ENCODE peak calls at places on chromosome 1, in six cellular contexts. C is HFFc6; K is T-helper 9 cell; G is mesendoderm; O is stimulated activated CD4-positive, alpha-beta T cell treated with anti-CD3 and anti-CD28 coated beads, Interleukin-4, amount 100 ng/mL, for 4 hours; W is mucosa of descending colon. R is an unnamed sample.

GRCh38 chr1:234538062-234538731 is 59.2 kb upstream of the TARBP1 start:
- DNase-seq in C (no peak), W (no peak), K (no peak), G (no peak), O (no peak), R (no peak)

GRCh38 chr1:193176788-193177187 is 9.6 kb downstream of the B3GALT2 start:
- DNase-seq in G (no peak), C (no peak), K (no peak), W (no peak), O (no peak), R (no peak)

GRCh38 chr1:95072532-95073419 is at the start of gene ALG14:
- DNase-seq in G (peak), C (peak), O (peak), K (peak), W (peak), R (peak)

GRCh38 chr1:189627427-189627826 is 850.2 kb downstream of the BRINP3 start:
- DNase-seq in O (no peak), C (no peak), W (no peak), K (no peak), G (no peak), R (no peak)

GRCh38 chr1:181390350-181391080 is 92.8 kb upstream of the CACNA1E start:
- DNase-seq in C (no peak), W (no peak), G (no peak), O (no peak), K (no peak), R (no peak)

GRCh38 chr1:161706483-161707347 is at the start of gene FCRLA:
- DNase-seq in K (no peak), C (peak), W (no peak), G (no peak), O (no peak), R (no peak)

GRCh38 chr1:19456915-19457554 is 28.3 kb downstream of the CAPZB start:
- DNase-seq in K (no peak), G (peak), O (no peak), C (no peak), W (no peak), R (no peak)

GRCh38 chr1:56068908-56069307 is 510.5 kb downstream of the PLPP3 start:
- DNase-seq in G (no peak), C (peak), K (no peak), O (no peak), W (no peak), R (no peak)

GRCh38 chr1:167200749-167201148 is 19.9 kb upstream of the POU2F1 start:
- DNase-seq in G (no peak), K (no peak), W (no peak), C (no peak), O (no peak), R (no peak)

GRCh38 chr1:205452906-205453305 is 2.9 kb downstream of the BLACAT1 start:
- DNase-seq in K (no peak), G (no peak), O (no peak), W (no peak), C (no peak), R (no peak)

GRCh38 chr1:15933684-15934083 is 42.2 kb downstream of the ZBTB17 start:
- DNase-seq in G (no peak), K (no peak), O (no peak), W (no peak), C (no peak), R (no peak)

GRCh38 chr1:15676688-15677661 is 7.1 kb upstream of the PLEKHM2 start:
- DNase-seq in G (peak), W (no peak), C (no peak), K (no peak), O (no peak), R (no peak)

GRCh38 chr1:198811436-198811835 is 172.6 kb downstream of the PTPRC start:
- DNase-seq in C (no peak), G (no peak), K (no peak), O (no peak), W (no peak), R (no peak)

GRCh38 chr1:103239034-103239433 is 130.7 kb upstream of the COL11A1 start:
- DNase-seq in W (no peak), G (no peak), O (no peak), K (no peak), C (no peak), R (no peak)

GRCh38 chr1:27660300-27660837 is 11.6 kb downstream of the IFI6 start:
- DNase-seq in G (no peak), O (no peak), W (no peak), K (no peak), C (no peak), R (no peak)

GRCh38 chr1:189429610-189430009 is 1048.1 kb downstream of the BRINP3 start:
- DNase-seq in C (no peak), O (no peak), G (peak), W (no peak), K (no peak), R (no peak)

GRCh38 chr1:69929278-69930057 is 275.9 kb downstream of the LRRC40 start:
- DNase-seq in K (no peak), W (no peak), O (no peak), G (no peak), C (no peak), R (no peak)

GRCh38 chr1:176450526-176450925 is 12.4 kb upstream of the PAPPA2 start:
- DNase-seq in G (no peak), W (no peak), C (no peak), K (no peak), O (no peak), R (no peak)

GRCh38 chr1:89607888-89608626 is 24.9 kb upstream of the LRRC8C start:
- DNase-seq in G (no peak), K (peak), C (no peak), W (no peak), O (peak), R (peak)

GRCh38 chr1:66932291-66932690 is 7.5 kb downstream of the MIER1 start:
- DNase-seq in G (no peak), C (no peak), K (no peak), W (no peak), O (no peak), R (no peak)

GRCh38 chr1:199704231-199704630 is 323.3 kb upstream of the NR5A2 start:
- DNase-seq in C (no peak), G (no peak), O (no peak), K (no peak), W (no peak), R (no peak)

GRCh38 chr1:178465011-178465410 is 31.8 kb downstream of the CLEC20A start:
- DNase-seq in W (no peak), C (peak), O (no peak), G (no peak), K (no peak), R (no peak)

GRCh38 chr1:107572674-107573205 is 392.2 kb downstream of the VAV3 start:
- DNase-seq in O (no peak), C (peak), W (no peak), K (no peak), G (no peak), R (no peak)

GRCh38 chr1:72283204-72284083 is 1.1 kb upstream of the NEGR1 start:
- DNase-seq in G (peak), O (no peak), K (no peak), C (peak), W (peak), R (peak)

GRCh38 chr1:241688940-241689368 is 36.9 kb downstream of the WDR64 start:
- DNase-seq in C (peak), O (no peak), G (peak), W (no peak), K (no peak), R (no peak)

GRCh38 chr1:198754670-198755069 is 115.8 kb downstream of the PTPRC start:
- DNase-seq in W (no peak), C (no peak), K (no peak), G (peak), O (no peak), R (no peak)

GRCh38 chr1:14136881-14137280 is 436.9 kb downstream of the PRDM2 start:
- DNase-seq in W (no peak), C (no peak), G (no peak), O (no peak), K (no peak), R (no peak)

GRCh38 chr1:43002766-43003165 is 44.1 kb upstream of the SLC2A1 start:
- DNase-seq in K (no peak), O (no peak), G (no peak), W (no peak), C (no peak), R (no peak)

GRCh38 chr1:38213720-38214367 is 167.3 kb upstream of the POU3F1 start:
- DNase-seq in O (no peak), K (no peak), G (no peak), C (no peak), W (no peak), R (no peak)

GRCh38 chr1:19495816-19496528 is 10.6 kb upstream of the CAPZB start:
- DNase-seq in W (no peak), O (no peak), C (peak), K (no peak), G (no peak), R (no peak)

GRCh38 chr1:232033285-232033684 is 406.7 kb downstream of the DISC1 start:
- DNase-seq in W (no peak), C (no peak), G (peak), K (no peak), O (no peak), R (no peak)

GRCh38 chr1:171788696-171789095 is 7.2 kb downstream of the METTL13 start:
- DNase-seq in G (no peak), C (peak), W (no peak), O (no peak), K (no peak), R (no peak)

GRCh38 chr1:112325504-112325903 is 70.5 kb upstream of the CTTNBP2NL start:
- DNase-seq in O (no peak), K (no peak), C (no peak), G (peak), W (no peak), R (no peak)

R was measured in left ventricle myocardium inferior.